ENCODE peak calls at places on chromosomes 12 and 14, in ten cellular contexts. One of them, this sample, is unnamed.

GRCh38 chr14:38867561-38868150 is 235.4 kb downstream of the SEC23A start:
- DNase-seq in fibroblast of lung: peak; percentile 85
- DNase-seq in HCT116: peak; percentile 67
- DNase-seq in HepG2: peak; percentile 91
- DNase-seq in DND-41: peak; percentile 67
- DNase-seq in mesenchymal stem cell: peak; percentile 83
- DNase-seq in GM23338: peak; percentile 90
- DNase-seq in A549: peak; percentile 18
- DNase-seq in neuronal stem cell: peak; percentile 84
- DNase-seq in H9: peak; percentile 78
- DNase-seq in this sample: peak; percentile 76

GRCh38 chr12:16692099-16692498 is 86.1 kb upstream of the LMO3 start:
- DNase-seq in fibroblast of lung: no peak
- DNase-seq in HCT116: no peak
- DNase-seq in HepG2: no peak
- DNase-seq in DND-41: no peak
- DNase-seq in mesenchymal stem cell: no peak
- DNase-seq in GM23338: no peak
- DNase-seq in A549: no peak
- DNase-seq in neuronal stem cell: no peak
- DNase-seq in H9: no peak
- DNase-seq in this sample: no peak

GRCh38 chr14:103699901-103700752 is 15.1 kb downstream of the XRCC3 start:
- DNase-seq in fibroblast of lung: no peak
- DNase-seq in HCT116: no peak
- DNase-seq in HepG2: no peak
- DNase-seq in DND-41: no peak
- DNase-seq in mesenchymal stem cell: no peak
- DNase-seq in GM23338: no peak
- DNase-seq in A549: no peak
- DNase-seq in neuronal stem cell: no peak
- DNase-seq in H9: no peak
- DNase-seq in this sample: no peak

GRCh38 chr14:96051642-96052540 is 12.7 kb downstream of the C14orf132 start:
- DNase-seq in fibroblast of lung: no peak
- DNase-seq in HCT116: peak; percentile 12
- DNase-seq in HepG2: peak; percentile 33
- DNase-seq in DND-41: peak; percentile 6
- DNase-seq in mesenchymal stem cell: no peak
- DNase-seq in GM23338: peak; percentile 88
- DNase-seq in A549: peak; percentile 21
- DNase-seq in neuronal stem cell: no peak
- DNase-seq in H9: peak; percentile 63
- DNase-seq in this sample: peak; percentile 64

GRCh38 chr14:100691395-100692025 is 35.2 kb upstream of the DLK1 start:
- DNase-seq in fibroblast of lung: no peak
- DNase-seq in HCT116: no peak
- DNase-seq in HepG2: no peak
- DNase-seq in DND-41: no peak
- DNase-seq in mesenchymal stem cell: no peak
- DNase-seq in GM23338: no peak
- DNase-seq in A549: no peak
- DNase-seq in neuronal stem cell: no peak
- DNase-seq in H9: no peak
- DNase-seq in this sample: no peak

GRCh38 chr12:106205208-106206069 is 42.4 kb downstream of the CKAP4 start:
- DNase-seq in fibroblast of lung: no peak
- DNase-seq in HCT116: peak; percentile 64
- DNase-seq in HepG2: peak; percentile 20
- DNase-seq in DND-41: no peak
- DNase-seq in mesenchymal stem cell: no peak
- DNase-seq in GM23338: peak; percentile 25
- DNase-seq in A549: no peak
- DNase-seq in neuronal stem cell: no peak
- DNase-seq in H9: peak; percentile 58
- DNase-seq in this sample: no peak

GRCh38 chr14:104287301-104288009 is 149.1 kb downstream of the KIF26A start:
- DNase-seq in fibroblast of lung: no peak
- DNase-seq in HCT116: no peak
- DNase-seq in HepG2: no peak
- DNase-seq in DND-41: no peak
- DNase-seq in mesenchymal stem cell: no peak
- DNase-seq in GM23338: no peak
- DNase-seq in A549: no peak
- DNase-seq in neuronal stem cell: no peak
- DNase-seq in H9: no peak
- DNase-seq in this sample: no peak

GRCh38 chr14:51094282-51094821 is 553 bp downstream of the TRIM9 start:
- DNase-seq in fibroblast of lung: peak; percentile 3
- DNase-seq in HCT116: no peak
- DNase-seq in HepG2: no peak
- DNase-seq in DND-41: no peak
- DNase-seq in mesenchymal stem cell: peak; percentile 5
- DNase-seq in GM23338: peak; percentile 60
- DNase-seq in A549: peak; percentile 22
- DNase-seq in neuronal stem cell: peak; percentile 26
- DNase-seq in H9: peak; percentile 43
- DNase-seq in this sample: no peak

GRCh38 chr12:11638271-11638916 is 11.1 kb upstream of the ETV6 start:
- DNase-seq in fibroblast of lung: no peak
- DNase-seq in HCT116: no peak
- DNase-seq in HepG2: no peak
- DNase-seq in DND-41: no peak
- DNase-seq in mesenchymal stem cell: no peak
- DNase-seq in GM23338: no peak
- DNase-seq in A549: no peak
- DNase-seq in neuronal stem cell: no peak
- DNase-seq in H9: no peak
- DNase-seq in this sample: no peak

GRCh38 chr14:68798621-68799020 is 5.8 kb upstream of the ZFP36L1 start:
- DNase-seq in fibroblast of lung: no peak
- DNase-seq in HCT116: no peak
- DNase-seq in HepG2: no peak
- DNase-seq in DND-41: no peak
- DNase-seq in mesenchymal stem cell: no peak
- DNase-seq in GM23338: no peak
- DNase-seq in A549: no peak
- DNase-seq in neuronal stem cell: no peak
- DNase-seq in H9: no peak
- DNase-seq in this sample: no peak
- H3K27ac ChIP-seq in fibroblast of lung: no peak overlapping the region
- H3K27ac ChIP-seq in HCT116: no peak overlapping the region
- H3K27ac ChIP-seq in HepG2: no peak overlapping the region
- H3K27ac ChIP-seq in DND-41: no peak overlapping the region
- H3K27ac ChIP-seq in mesenchymal stem cell: no peak overlapping the region
- H3K27ac ChIP-seq in GM23338: peak overlapping the region; percentile 100
- H3K27ac ChIP-seq in A549: no peak overlapping the region
- H3K27ac ChIP-seq in neuronal stem cell: no peak overlapping the region
- H3K27ac ChIP-seq in H9: no peak overlapping the region
- H3K27ac ChIP-seq in this sample: no peak overlapping the region

GRCh38 chr12:44717612-44718011 is 158.5 kb downstream of the NELL2 start:
- DNase-seq in fibroblast of lung: no peak
- DNase-seq in HCT116: no peak
- DNase-seq in HepG2: no peak
- DNase-seq in DND-41: no peak
- DNase-seq in mesenchymal stem cell: no peak
- DNase-seq in GM23338: no peak
- DNase-seq in A549: no peak
- DNase-seq in neuronal stem cell: no peak
- DNase-seq in H9: no peak
- DNase-seq in this sample: no peak
- H3K4me2 ChIP-seq in fibroblast of lung: no peak overlapping the region
- H3K4me2 ChIP-seq in HCT116: no peak overlapping the region
- H3K4me2 ChIP-seq in HepG2: no peak overlapping the region
- H3K4me2 ChIP-seq in DND-41: no peak overlapping the region
- H3K4me2 ChIP-seq in mesenchymal stem cell: no peak overlapping the region
- H3K4me2 ChIP-seq in GM23338: no peak overlapping the region
- H3K4me2 ChIP-seq in A549: no peak overlapping the region
- H3K4me2 ChIP-seq in neuronal stem cell: no peak overlapping the region
- H3K4me2 ChIP-seq in H9: no peak overlapping the region
- H3K4me2 ChIP-seq in this sample: no peak overlapping the region

DNA sequence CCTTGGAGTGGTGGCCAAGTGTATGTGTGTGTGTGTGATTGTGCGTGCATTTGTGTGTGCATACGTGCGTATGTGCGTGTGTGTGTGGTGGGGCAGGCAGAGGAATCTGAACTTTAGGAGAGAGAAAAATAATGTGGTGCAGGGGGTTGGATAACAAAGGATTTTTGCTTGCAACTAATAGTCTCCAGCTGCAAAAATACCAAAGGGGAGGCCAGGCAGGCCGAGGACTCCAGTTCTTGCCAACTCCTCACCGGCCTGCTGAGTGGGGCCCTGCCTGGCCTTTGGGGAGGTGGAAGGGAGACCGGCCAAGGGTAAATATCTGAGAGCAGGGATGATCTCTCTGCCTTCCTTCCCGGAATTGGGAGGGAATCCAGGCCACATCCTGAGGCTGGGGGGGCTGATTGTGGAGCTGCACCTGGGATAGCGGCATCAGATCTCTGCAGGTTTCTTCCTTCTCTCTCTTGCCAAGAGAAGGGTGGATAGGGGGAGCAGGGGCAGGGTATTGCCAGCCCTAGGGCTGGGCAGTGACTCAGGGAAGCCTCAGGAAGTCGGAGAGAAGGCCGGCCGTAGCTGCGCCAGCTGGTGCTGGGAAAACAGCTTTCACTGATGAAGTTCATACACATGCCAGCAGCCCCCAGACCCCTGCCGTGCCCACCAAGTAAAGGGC is 4.5 kb upstream of the LRP1-AS start:
- DNase-seq in fibroblast of lung: peak; percentile 74
- DNase-seq in HCT116: no peak
- DNase-seq in HepG2: no peak
- DNase-seq in DND-41: no peak
- DNase-seq in mesenchymal stem cell: no peak
- DNase-seq in GM23338: no peak
- DNase-seq in A549: no peak
- DNase-seq in neuronal stem cell: no peak
- DNase-seq in H9: no peak
- DNase-seq in this sample: no peak
- H3K27ac ChIP-seq in fibroblast of lung: peak overlapping the region; percentile 94
- H3K27ac ChIP-seq in HCT116: no peak overlapping the region
- H3K27ac ChIP-seq in HepG2: no peak overlapping the region
- H3K27ac ChIP-seq in DND-41: no peak overlapping the region
- H3K27ac ChIP-seq in mesenchymal stem cell: peak overlapping the region; percentile 88
- H3K27ac ChIP-seq in GM23338: peak overlapping the region; percentile 59
- H3K27ac ChIP-seq in A549: no peak overlapping the region
- H3K27ac ChIP-seq in neuronal stem cell: no peak overlapping the region
- H3K27ac ChIP-seq in H9: no peak overlapping the region
- H3K27ac ChIP-seq in this sample: no peak overlapping the region

DNA sequence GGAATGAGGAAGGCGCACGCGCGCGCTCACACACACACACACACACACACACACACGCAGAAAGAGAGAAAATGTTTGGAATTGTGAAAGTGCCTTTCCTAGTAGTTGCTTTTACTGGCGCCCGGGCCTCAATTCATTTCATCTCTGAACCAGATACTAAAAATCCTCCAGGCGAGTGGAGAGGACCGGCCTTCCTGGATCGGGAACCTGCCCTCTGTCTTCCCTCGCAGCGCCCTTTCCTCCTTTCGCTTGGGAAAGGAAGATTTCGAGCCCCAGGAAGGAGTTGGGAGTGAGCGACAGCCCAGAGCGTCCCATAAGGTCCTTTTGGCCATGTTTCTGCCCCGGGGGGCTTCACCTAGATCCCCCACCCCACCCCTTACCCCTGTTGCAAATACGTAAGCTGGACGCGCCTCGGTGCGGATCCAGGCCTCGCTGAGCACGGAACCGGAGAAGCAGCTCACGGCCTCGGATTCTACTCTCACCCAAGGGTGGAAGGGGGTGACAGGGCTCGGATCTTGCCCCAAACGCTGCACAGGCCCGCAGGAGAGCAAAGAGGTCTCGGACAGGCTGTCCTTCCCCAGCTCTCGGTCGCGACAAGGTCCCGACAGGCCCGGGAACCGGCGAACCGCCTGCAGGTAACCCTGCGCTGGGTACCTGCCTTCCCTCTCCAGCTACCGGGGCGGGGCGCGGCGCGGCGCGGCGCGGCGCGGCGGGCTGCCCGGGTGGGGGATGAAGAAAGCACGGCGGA is 8.0 kb upstream of the TBX3 start:
- DNase-seq in fibroblast of lung: peak; percentile 61
- DNase-seq in HCT116: no peak
- DNase-seq in HepG2: no peak
- DNase-seq in DND-41: no peak
- DNase-seq in mesenchymal stem cell: no peak
- DNase-seq in GM23338: peak; percentile 51
- DNase-seq in A549: no peak
- DNase-seq in neuronal stem cell: no peak
- DNase-seq in H9: peak; percentile 57
- DNase-seq in this sample: no peak
- H3K4me2 ChIP-seq in fibroblast of lung: peak overlapping the region; percentile 93
- H3K4me2 ChIP-seq in HCT116: no peak overlapping the region
- H3K4me2 ChIP-seq in HepG2: peak overlapping the region; percentile 68
- H3K4me2 ChIP-seq in DND-41: no peak overlapping the region
- H3K4me2 ChIP-seq in mesenchymal stem cell: no peak overlapping the region
- H3K4me2 ChIP-seq in GM23338: peak overlapping the region; percentile 75
- H3K4me2 ChIP-seq in A549: no peak overlapping the region
- H3K4me2 ChIP-seq in neuronal stem cell: no peak overlapping the region
- H3K4me2 ChIP-seq in H9: peak overlapping the region; percentile 3
- H3K4me2 ChIP-seq in this sample: no peak overlapping the region

GRCh38 chr12:67593041-67593870 is 55.3 kb upstream of the DYRK2 start:
- DNase-seq in fibroblast of lung: peak; percentile 4
- DNase-seq in HCT116: peak; percentile 87
- DNase-seq in HepG2: no peak
- DNase-seq in DND-41: no peak
- DNase-seq in mesenchymal stem cell: peak; percentile 25
- DNase-seq in GM23338: peak; percentile 5
- DNase-seq in A549: peak; percentile 5
- DNase-seq in neuronal stem cell: no peak
- DNase-seq in H9: no peak
- DNase-seq in this sample: no peak

GRCh38 chr12:67593871-67594330 is 54.6 kb upstream of the DYRK2 start:
- DNase-seq in fibroblast of lung: no peak
- DNase-seq in HCT116: no peak
- DNase-seq in HepG2: no peak
- DNase-seq in DND-41: no peak
- DNase-seq in mesenchymal stem cell: no peak
- DNase-seq in GM23338: no peak
- DNase-seq in A549: no peak
- DNase-seq in neuronal stem cell: no peak
- DNase-seq in H9: no peak
- DNase-seq in this sample: no peak

GRCh38 chr12:67590122-67590795 is 58.3 kb upstream of the DYRK2 start:
- DNase-seq in fibroblast of lung: no peak
- DNase-seq in HCT116: no peak
- DNase-seq in HepG2: no peak
- DNase-seq in DND-41: peak; percentile 22
- DNase-seq in mesenchymal stem cell: no peak
- DNase-seq in GM23338: no peak
- DNase-seq in A549: no peak
- DNase-seq in neuronal stem cell: no peak
- DNase-seq in H9: no peak
- DNase-seq in this sample: no peak

GRCh38 chr12:67594888-67595287 is 53.7 kb upstream of the DYRK2 start:
- DNase-seq in fibroblast of lung: peak; percentile 2
- DNase-seq in HCT116: no peak
- DNase-seq in HepG2: no peak
- DNase-seq in DND-41: no peak
- DNase-seq in mesenchymal stem cell: no peak
- DNase-seq in GM23338: no peak
- DNase-seq in A549: no peak
- DNase-seq in neuronal stem cell: no peak
- DNase-seq in H9: no peak
- DNase-seq in this sample: no peak

GRCh38 chr12:67592228-67593011 is 56.1 kb upstream of the DYRK2 start:
- DNase-seq in fibroblast of lung: peak; percentile 74
- DNase-seq in HCT116: peak; percentile 18
- DNase-seq in HepG2: no peak
- DNase-seq in DND-41: peak; percentile 29
- DNase-seq in mesenchymal stem cell: peak; percentile 75
- DNase-seq in GM23338: no peak
- DNase-seq in A549: no peak
- DNase-seq in neuronal stem cell: no peak
- DNase-seq in H9: no peak
- DNase-seq in this sample: no peak
- H3K27ac ChIP-seq in fibroblast of lung: no peak overlapping the region
- H3K27ac ChIP-seq in HCT116: peak overlapping the region; percentile 54
- H3K27ac ChIP-seq in HepG2: no peak overlapping the region
- H3K27ac ChIP-seq in DND-41: peak overlapping the region; percentile 21
- H3K27ac ChIP-seq in mesenchymal stem cell: no peak overlapping the region
- H3K27ac ChIP-seq in GM23338: no peak overlapping the region
- H3K27ac ChIP-seq in A549: no peak overlapping the region
- H3K27ac ChIP-seq in neuronal stem cell: no peak overlapping the region
- H3K27ac ChIP-seq in H9: no peak overlapping the region
- H3K27ac ChIP-seq in this sample: no peak overlapping the region